ENCODE peak calls at places on chromosomes 5 and 9, in four cellular contexts. O is Peyer's patch, T is suprapubic skin, R is GM23338. A is an unnamed sample.

GRCh38 chr5:163384669-163385068 is 52.7 kb upstream of the CCNG1 start:
- DNase-seq in O (no peak), T (no peak), R (no peak), A (no peak)

GRCh38 chr5:157778121-157778805 is 34.8 kb downstream of the LSM11 start:
- DNase-seq in O (peak; percentile 62), T (no peak), R (no peak), A (no peak)

GRCh38 chr9:38621434-38622082 is 1.2 kb upstream of the ANKRD18A start:
- DNase-seq in O (peak; percentile 50), T (no peak), R (peak; percentile 65), A (no peak)

GRCh38 chr5:50666261-50667078 is at the start of gene PARP8:
- DNase-seq in O (peak; percentile 80), T (peak; percentile 81), R (peak; percentile 81), A (peak; percentile 71)

GRCh38 chr5:139077899-139078298 is 120.3 kb downstream of the SIL1 start:
- DNase-seq in O (no peak), T (no peak), R (no peak), A (no peak)

GRCh38 chr9:89413963-89414638 is 83.8 kb downstream of the SEMA4D start:
- DNase-seq in O (no peak), T (no peak), R (no peak), A (no peak)

GRCh38 chr9:124479947-124480620 is 27.1 kb downstream of the NR5A1 start:
- DNase-seq in O (no peak), T (no peak), R (no peak), A (no peak)

GRCh38 chr5:142929602-142930001 is 159.4 kb downstream of the ARHGAP26 start:
- DNase-seq in O (no peak), T (no peak), R (no peak), A (no peak)

GRCh38 chr5:155539958-155540595 is 526.5 kb downstream of the KIF4B start:
- DNase-seq in O (no peak), T (no peak), R (peak; percentile 26), A (no peak)

GRCh38 chr9:34690983-34691382 is at the start of gene CCL19:
- DNase-seq in O (no peak), T (no peak), R (no peak), A (no peak)

GRCh38 chr5:5767286-5767928 is 344.9 kb downstream of the ICE1 start:
- DNase-seq in O (no peak), T (no peak), R (no peak), A (no peak)

GRCh38 chr5:168611163-168611562 is 32.0 kb upstream of the PANK3 start:
- DNase-seq in O (no peak), T (no peak), R (peak; percentile 33), A (no peak)

GRCh38 chr9:123457586-123457985 is 101.6 kb downstream of the CRB2 start:
- DNase-seq in O (no peak), T (no peak), R (peak; percentile 34), A (no peak)

GRCh38 chr9:89926691-89927220 is 321.9 kb downstream of the GADD45G start:
- DNase-seq in O (no peak), T (peak; percentile 31), R (no peak), A (no peak)

GRCh38 chr5:57311921-57312320 is 138.1 kb downstream of the GPBP1 start:
- DNase-seq in O (no peak), T (no peak), R (no peak), A (no peak)

GRCh38 chr5:59368951-59369350 is 524.6 kb downstream of the PDE4D start:
- DNase-seq in O (no peak), T (no peak), R (no peak), A (no peak)

GRCh38 chr5:113488645-113489184 is 462 bp upstream of the MCC start:
- DNase-seq in O (no peak), T (no peak), R (no peak), A (no peak)

GRCh38 chr9:129408535-129409215 is 212.2 kb downstream of the C9orf50 start:
- DNase-seq in O (no peak), T (no peak), R (no peak), A (no peak)

GRCh38 chr5:151040211-151040747 is 19.9 kb downstream of the GPX3 start:
- DNase-seq in O (peak; percentile 76), T (no peak), R (no peak), A (no peak)

GRCh38 chr9:132059351-132059750 is 20.3 kb downstream of the MED27 start:
- DNase-seq in O (no peak), T (no peak), R (no peak), A (no peak)

GRCh38 chr5:171207256-171207866 is 101.7 kb upstream of the TLX3 start:
- DNase-seq in O (no peak), T (no peak), R (peak; percentile 80), A (no peak)

GRCh38 chr5:73786043-73786831 is 160.2 kb downstream of the ARHGEF28 start:
- DNase-seq in O (no peak), T (no peak), R (no peak), A (no peak)

GRCh38 chr5:98428806-98429205 is 344.7 kb upstream of the RGMB start:
- DNase-seq in O (peak; percentile 51), T (no peak), R (no peak), A (no peak)

DNA sequence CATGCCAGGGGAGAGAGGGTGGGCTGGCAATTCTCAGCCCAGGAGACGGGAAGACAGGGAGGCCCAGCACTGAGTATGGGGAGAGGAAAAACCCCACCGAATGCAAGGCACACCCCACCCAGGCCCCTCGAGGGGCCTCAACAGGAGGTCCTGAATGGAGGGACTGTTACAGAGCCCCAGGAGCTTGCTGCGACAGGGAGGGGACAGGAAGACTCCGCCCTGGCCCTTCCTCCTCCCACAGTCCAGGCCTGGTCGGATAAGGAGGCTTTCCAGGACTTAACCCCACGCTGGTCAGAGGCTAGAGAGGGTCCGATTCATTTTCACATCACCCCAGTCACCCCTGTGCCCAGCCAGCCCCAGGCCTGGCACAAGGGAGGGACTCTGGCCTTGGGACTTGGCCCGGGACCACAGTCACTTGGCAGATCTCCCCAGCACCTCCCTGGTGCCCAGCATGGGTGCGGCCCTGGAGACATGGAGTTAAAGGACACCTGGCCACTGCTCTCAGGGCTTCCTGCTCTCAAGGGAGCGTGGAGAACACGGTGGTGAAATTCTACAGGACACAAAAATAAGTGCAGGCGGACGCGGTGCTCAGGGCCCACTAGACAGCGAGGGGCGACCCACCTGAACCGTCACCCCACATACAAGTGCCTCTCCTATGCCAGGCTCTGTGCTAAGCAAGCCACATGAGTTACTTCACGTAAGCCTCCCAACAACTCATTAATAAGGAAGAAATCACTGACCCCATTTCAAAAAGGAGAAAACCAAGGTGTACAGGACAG is 44.8 kb upstream of the STXBP1 start:
- DNase-seq in O (peak; percentile 87), T (no peak), R (no peak), A (no peak)
- H3K27ac ChIP-seq in O (peak overlapping the region; percentile 99), T (peak overlapping the region; percentile 97), R (peak overlapping the region; percentile 63), A (peak overlapping the region; percentile 98)

DNA sequence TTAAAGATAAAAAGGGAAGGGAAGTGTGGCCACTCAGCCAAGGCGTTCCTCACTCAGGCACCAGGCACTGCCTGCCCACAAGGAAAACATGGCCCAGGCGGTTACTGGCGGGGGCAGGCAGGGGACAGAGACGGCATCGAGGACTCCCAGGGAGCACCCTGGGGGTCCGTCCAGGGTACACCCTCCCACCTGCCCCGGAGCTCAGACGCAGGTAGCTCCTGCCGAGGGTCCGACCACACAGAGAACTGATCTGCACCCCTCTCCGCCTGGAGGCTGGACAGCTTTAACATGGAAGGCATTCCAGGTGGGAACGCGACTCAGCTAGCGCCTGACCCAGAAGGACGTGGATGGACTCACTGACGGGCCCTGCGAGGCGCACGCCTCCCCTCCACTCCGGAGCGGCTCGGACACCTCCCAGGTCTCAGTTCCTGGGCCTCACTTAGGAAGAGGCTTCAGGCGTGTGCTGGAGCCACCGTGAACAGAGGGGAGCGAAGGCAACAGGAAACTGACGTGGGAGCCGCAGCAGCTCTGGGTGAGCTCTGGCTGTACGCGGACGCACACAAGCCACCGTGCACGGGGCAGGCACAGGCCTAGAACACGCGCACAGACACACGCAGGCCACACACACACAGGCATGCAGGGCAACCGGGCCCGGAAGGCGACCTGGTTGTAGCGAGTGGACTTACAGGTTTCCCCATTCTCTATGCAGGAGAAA is 47.5 kb downstream of the NKD2 start:
- DNase-seq in O (no peak), T (no peak), R (no peak), A (no peak)
- H3K36me3 ChIP-seq in O (no peaks in the 10 kb centered on the region), T (peaks cover 79% of the 10 kb centered on the region), R (no peaks in the 10 kb centered on the region), A (no peaks in the 10 kb centered on the region)

GRCh38 chr5:121757753-121758152 is 93.9 kb upstream of the FTMT start:
- DNase-seq in O (no peak), T (no peak), R (no peak), A (no peak)

GRCh38 chr5:121746763-121747162 is 104.9 kb upstream of the FTMT start:
- DNase-seq in O (no peak), T (no peak), R (no peak), A (no peak)

GRCh38 chr5:121748690-121749089 is 103.0 kb upstream of the FTMT start:
- DNase-seq in O (no peak), T (no peak), R (no peak), A (no peak)

GRCh38 chr5:121752149-121752548 is 99.5 kb upstream of the FTMT start:
- DNase-seq in O (no peak), T (no peak), R (no peak), A (no peak)
- H3K27ac ChIP-seq in O (no peak overlapping the region), T (no peak overlapping the region), R (no peak overlapping the region), A (no peak overlapping the region)

GRCh38 chr5:109741390-109741789 is 51.7 kb downstream of the MAN2A1 start:
- DNase-seq in O (no peak), T (no peak), R (peak; percentile 12), A (no peak)

GRCh38 chr5:109744261-109744660 is 54.5 kb downstream of the MAN2A1 start:
- DNase-seq in O (no peak), T (no peak), R (no peak), A (peak; percentile 62)

GRCh38 chr5:109740329-109740728 is 50.6 kb downstream of the MAN2A1 start:
- DNase-seq in O (no peak), T (no peak), R (peak; percentile 18), A (no peak)

GRCh38 chr5:109743770-109744212 is 54.1 kb downstream of the MAN2A1 start:
- DNase-seq in O (no peak), T (no peak), R (peak; percentile 40), A (peak; percentile 82)

GRCh38 chr5:109743041-109743531 is 53.4 kb downstream of the MAN2A1 start:
- DNase-seq in O (no peak), T (no peak), R (no peak), A (no peak)
- H3K36me3 ChIP-seq in O (no peaks in the 10 kb centered on the region), T (no peaks in the 10 kb centered on the region), R (no peaks in the 10 kb centered on the region), A (no peaks in the 10 kb centered on the region)